ENCODE peak calls at places on chromosomes 4 and X, in six cellular contexts. One of them, this sample, is unnamed.

GRCh38 chr4:142044271-142044670 is 407.9 kb downstream of the IL15 start:
- DNase-seq in lung microvascular endothelial cell: no peak
- DNase-seq in stimulated activated CD8-positive, alpha-beta memory T cell treated with anti-CD3 and anti-CD28 coated beads, Interleukin-15, amount 100 ng/mL, for 1 hour: no peak
- DNase-seq in lower leg skin: no peak
- DNase-seq in substantia nigra: no peak
- DNase-seq in AG10803: no peak
- DNase-seq in this sample: no peak

GRCh38 chr4:150152764-150153163 is 74.5 kb downstream of the DCLK2 start:
- DNase-seq in AG10803: peak
- DNase-seq in substantia nigra: no peak
- DNase-seq in stimulated activated CD8-positive, alpha-beta memory T cell treated with anti-CD3 and anti-CD28 coated beads, Interleukin-15, amount 100 ng/mL, for 1 hour: no peak
- DNase-seq in lower leg skin: no peak
- DNase-seq in lung microvascular endothelial cell: no peak
- DNase-seq in this sample: no peak

GRCh38 chrX:13357925-13358324 is 38.1 kb upstream of the ATXN3L start:
- DNase-seq in AG10803: peak
- DNase-seq in substantia nigra: no peak
- DNase-seq in lower leg skin: peak
- DNase-seq in lung microvascular endothelial cell: no peak
- DNase-seq in stimulated activated CD8-positive, alpha-beta memory T cell treated with anti-CD3 and anti-CD28 coated beads, Interleukin-15, amount 100 ng/mL, for 1 hour: no peak
- DNase-seq in this sample: no peak

GRCh38 chr4:3293410-3294391 is 880 bp downstream of the RGS12 start:
- DNase-seq in AG10803: no peak
- DNase-seq in lung microvascular endothelial cell: peak
- DNase-seq in lower leg skin: no peak
- DNase-seq in substantia nigra: no peak
- DNase-seq in stimulated activated CD8-positive, alpha-beta memory T cell treated with anti-CD3 and anti-CD28 coated beads, Interleukin-15, amount 100 ng/mL, for 1 hour: no peak
- DNase-seq in this sample: no peak

GRCh38 chr4:182555997-182556418 is 312.8 kb downstream of the TENM3 start:
- DNase-seq in substantia nigra: no peak
- DNase-seq in lower leg skin: peak
- DNase-seq in stimulated activated CD8-positive, alpha-beta memory T cell treated with anti-CD3 and anti-CD28 coated beads, Interleukin-15, amount 100 ng/mL, for 1 hour: no peak
- DNase-seq in AG10803: peak
- DNase-seq in lung microvascular endothelial cell: no peak
- DNase-seq in this sample: peak

GRCh38 chrX:64842492-64842891 is 133.8 kb downstream of the ZC4H2 start:
- DNase-seq in stimulated activated CD8-positive, alpha-beta memory T cell treated with anti-CD3 and anti-CD28 coated beads, Interleukin-15, amount 100 ng/mL, for 1 hour: no peak
- DNase-seq in lower leg skin: no peak
- DNase-seq in AG10803: no peak
- DNase-seq in substantia nigra: no peak
- DNase-seq in lung microvascular endothelial cell: no peak
- DNase-seq in this sample: no peak

GRCh38 chr4:130808492-130808891 is 1712.5 kb downstream of the C4orf33 start:
- DNase-seq in lower leg skin: no peak
- DNase-seq in lung microvascular endothelial cell: no peak
- DNase-seq in stimulated activated CD8-positive, alpha-beta memory T cell treated with anti-CD3 and anti-CD28 coated beads, Interleukin-15, amount 100 ng/mL, for 1 hour: no peak
- DNase-seq in AG10803: no peak
- DNase-seq in substantia nigra: no peak
- DNase-seq in this sample: no peak

GRCh38 chrX:17403231-17403691 is 28.3 kb downstream of the NHS start:
- DNase-seq in lung microvascular endothelial cell: no peak
- DNase-seq in stimulated activated CD8-positive, alpha-beta memory T cell treated with anti-CD3 and anti-CD28 coated beads, Interleukin-15, amount 100 ng/mL, for 1 hour: no peak
- DNase-seq in AG10803: no peak
- DNase-seq in lower leg skin: no peak
- DNase-seq in substantia nigra: no peak
- DNase-seq in this sample: no peak

GRCh38 chr4:36638273-36638811 is 356.9 kb downstream of the DTHD1 start:
- DNase-seq in substantia nigra: no peak
- DNase-seq in lower leg skin: no peak
- DNase-seq in lung microvascular endothelial cell: no peak
- DNase-seq in stimulated activated CD8-positive, alpha-beta memory T cell treated with anti-CD3 and anti-CD28 coated beads, Interleukin-15, amount 100 ng/mL, for 1 hour: no peak
- DNase-seq in AG10803: no peak
- DNase-seq in this sample: no peak